ENCODE peak calls at places on chromosomes 3 and 15, in ten cellular contexts. Q is astrocyte; X is psoas muscle; F is WERI-Rb-1; Y is K562; J is A549; E is transverse colon; C is heart left ventricle; B is CD4-positive, alpha-beta T cell; K is brain microvascular endothelial cell. T is an unnamed sample.
A peak's percentile ranks its signal among the peaks of the same experiment; 100 is the strongest.

GRCh38 chr3:57544181-57545125 is at the start of gene DNAH12:
- DNase-seq in Y (peak; percentile 58), J (peak; percentile 8), Q (peak; percentile 47), F (peak; percentile 64), K (no peak), E (peak; percentile 14), C (no peak), B (no peak), X (no peak), T (no peak)

GRCh38 chr3:72888546-72889309 is 882 bp downstream of the GXYLT2 start:
- DNase-seq in X (no peak), B (no peak), J (peak; percentile 43), Y (peak; percentile 24), F (peak; percentile 15), K (no peak), Q (peak; percentile 39), C (peak; percentile 47), E (peak; percentile 39), T (no peak)

GRCh38 chr15:60932051-60932915 is 296.8 kb downstream of the RORA start:
- DNase-seq in C (no peak), Q (peak; percentile 70), X (peak; percentile 93), E (no peak), F (no peak), J (peak; percentile 35), B (peak; percentile 52), K (no peak), Y (no peak), T (peak; percentile 99)

GRCh38 chr15:39239562-39239961 is 341.3 kb upstream of the THBS1 start:
- DNase-seq in X (no peak), F (no peak), J (no peak), K (no peak), B (no peak), Q (peak; percentile 89), Y (no peak), E (no peak), C (no peak), T (peak; percentile 53)

GRCh38 chr3:124599779-124600693 is 130.2 kb upstream of the UMPS start:
- DNase-seq in C (no peak), E (peak; percentile 55), B (no peak), J (no peak), Y (no peak), Q (peak; percentile 12), K (peak; percentile 18), X (no peak), F (no peak), T (no peak)

GRCh38 chr3:139948898-139949297 is 13.9 kb downstream of the CLSTN2 start:
- DNase-seq in J (no peak), E (no peak), F (no peak), Q (no peak), C (no peak), K (no peak), B (no peak), Y (no peak), X (no peak), T (no peak)

GRCh38 chr3:125055165-125055912 is 458 bp downstream of the HEG1 start:
- DNase-seq in Y (peak; percentile 2), E (no peak), K (no peak), F (no peak), Q (no peak), C (peak; percentile 40), J (no peak), B (no peak), X (peak; percentile 66), T (peak; percentile 27)

GRCh38 chr3:126548556-126549466 is 9.9 kb downstream of the C3orf22 start:
- DNase-seq in B (peak; percentile 10), Q (no peak), C (peak; percentile 6), K (no peak), X (peak; percentile 20), E (peak; percentile 2), F (peak; percentile 4), J (no peak), Y (no peak), T (no peak)

DNA sequence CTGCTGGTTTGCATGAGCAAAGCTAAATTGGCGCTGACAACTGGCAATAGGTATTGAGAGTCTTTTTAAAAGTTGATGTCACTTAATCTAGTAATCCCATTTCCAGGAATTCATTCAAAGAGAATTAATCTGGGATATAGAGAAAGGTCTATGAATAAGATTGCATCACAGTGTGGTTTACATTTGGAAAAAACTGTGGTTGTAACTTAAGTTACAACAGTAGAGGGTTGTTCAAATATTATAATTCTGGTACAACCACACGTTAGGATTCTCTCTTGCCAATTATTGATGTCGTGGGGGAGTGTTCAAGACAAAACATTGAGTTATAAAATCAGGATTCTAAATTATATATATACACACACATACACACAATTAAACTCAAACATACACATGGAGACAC is 79.8 kb downstream of the LIPC start:
- DNase-seq in F (no peak), J (no peak), Y (no peak), E (no peak), B (no peak), K (no peak), C (no peak), Q (no peak), X (no peak), T (no peak)
- H3K27ac ChIP-seq in F (no peak overlapping the region), J (no peak overlapping the region), Y (no peak overlapping the region), E (no peak overlapping the region), B (no peak overlapping the region), K (no peak overlapping the region), C (no peak overlapping the region), Q (no peak overlapping the region), X (no peak overlapping the region), T (no peak overlapping the region)

GRCh38 chr15:89335289-89336041 is 841 bp upstream of the POLG start:
- DNase-seq in B (peak; percentile 53), X (peak; percentile 63), Q (no peak), J (no peak), F (peak; percentile 57), Y (no peak), E (peak; percentile 43), C (peak; percentile 34), K (peak; percentile 7), T (no peak)

GRCh38 chr15:89332446-89332845 is 2.2 kb downstream of the POLG start:
- DNase-seq in B (no peak), K (peak; percentile 14), Q (no peak), Y (peak; percentile 60), J (peak; percentile 77), E (no peak), C (no peak), X (no peak), F (peak; percentile 43), T (peak; percentile 46)

GRCh38 chr15:89333959-89334509 is 590 bp downstream of the POLG start:
- DNase-seq in K (peak; percentile 4), C (peak; percentile 73), X (peak; percentile 79), B (no peak), Q (no peak), Y (no peak), E (no peak), J (no peak), F (no peak), T (no peak)

GRCh38 chr15:89333011-89333860 is 1.4 kb downstream of the POLG start:
- DNase-seq in Q (no peak), E (no peak), B (no peak), X (no peak), J (no peak), C (no peak), F (no peak), Y (no peak), K (no peak), T (no peak)

GRCh38 chr15:89334510-89335288 is at the start of gene POLG:
- DNase-seq in X (peak; percentile 99), Y (peak; percentile 98), E (peak; percentile 99), J (peak; percentile 96), B (peak; percentile 99), F (peak; percentile 99), K (peak; percentile 98), C (peak; percentile 99), Q (peak; percentile 98), T (peak; percentile 98)
- TF ChIP-seq CTCF in X (no peak), Y (no peak), E (no peak), J (no peak), B (no peak), F (no peak), K (no peak), C (no peak), Q (no peak), T (no peak)

GRCh38 chr3:99473321-99473751 is 165.1 kb upstream of the COL8A1 start:
- DNase-seq in E (no peak), K (peak; percentile 44), Y (no peak), J (no peak), C (no peak), B (no peak), F (no peak), Q (peak; percentile 82), X (no peak), T (no peak)

GRCh38 chr3:99472385-99472784 is 166.0 kb upstream of the COL8A1 start:
- DNase-seq in Y (no peak), E (no peak), J (no peak), K (no peak), C (no peak), Q (no peak), B (no peak), X (no peak), F (no peak), T (no peak)

GRCh38 chr3:99467420-99467819 is 171.0 kb upstream of the COL8A1 start:
- DNase-seq in B (no peak), X (no peak), Y (no peak), Q (no peak), F (no peak), J (no peak), K (no peak), C (no peak), E (no peak), T (no peak)

GRCh38 chr3:99471353-99472323 is 166.8 kb upstream of the COL8A1 start:
- DNase-seq in J (no peak), Q (no peak), C (peak; percentile 44), K (no peak), Y (no peak), E (no peak), B (no peak), F (no peak), X (peak; percentile 68), T (no peak)

DNA sequence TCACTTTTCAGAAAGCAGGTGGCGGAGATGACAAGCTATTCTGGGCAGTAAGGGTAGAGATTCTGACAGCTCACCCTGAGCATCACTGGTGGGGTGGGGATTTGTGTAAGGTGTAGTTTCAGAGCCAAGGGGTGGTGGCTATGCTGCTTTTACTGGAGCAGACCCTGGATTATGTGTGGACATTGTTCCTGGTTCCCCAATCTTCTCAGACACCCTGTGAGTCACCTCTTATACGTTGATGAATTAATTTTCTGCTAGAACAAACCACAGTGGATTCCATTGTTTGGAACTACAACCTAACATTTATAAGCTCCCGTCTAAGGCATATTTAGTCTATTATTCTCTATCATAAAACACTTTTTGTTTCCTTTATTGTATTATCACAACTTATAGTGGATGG is 169.5 kb upstream of the COL8A1 start:
- DNase-seq in K (no peak), X (no peak), F (no peak), B (no peak), E (no peak), Y (no peak), C (no peak), J (no peak), Q (peak; percentile 74), T (no peak)
- H3K27ac ChIP-seq in K (no peak overlapping the region), X (no peak overlapping the region), F (no peak overlapping the region), B (no peak overlapping the region), E (no peak overlapping the region), Y (no peak overlapping the region), C (no peak overlapping the region), J (no peak overlapping the region), Q (no peak overlapping the region), T (no peak overlapping the region)

DNA sequence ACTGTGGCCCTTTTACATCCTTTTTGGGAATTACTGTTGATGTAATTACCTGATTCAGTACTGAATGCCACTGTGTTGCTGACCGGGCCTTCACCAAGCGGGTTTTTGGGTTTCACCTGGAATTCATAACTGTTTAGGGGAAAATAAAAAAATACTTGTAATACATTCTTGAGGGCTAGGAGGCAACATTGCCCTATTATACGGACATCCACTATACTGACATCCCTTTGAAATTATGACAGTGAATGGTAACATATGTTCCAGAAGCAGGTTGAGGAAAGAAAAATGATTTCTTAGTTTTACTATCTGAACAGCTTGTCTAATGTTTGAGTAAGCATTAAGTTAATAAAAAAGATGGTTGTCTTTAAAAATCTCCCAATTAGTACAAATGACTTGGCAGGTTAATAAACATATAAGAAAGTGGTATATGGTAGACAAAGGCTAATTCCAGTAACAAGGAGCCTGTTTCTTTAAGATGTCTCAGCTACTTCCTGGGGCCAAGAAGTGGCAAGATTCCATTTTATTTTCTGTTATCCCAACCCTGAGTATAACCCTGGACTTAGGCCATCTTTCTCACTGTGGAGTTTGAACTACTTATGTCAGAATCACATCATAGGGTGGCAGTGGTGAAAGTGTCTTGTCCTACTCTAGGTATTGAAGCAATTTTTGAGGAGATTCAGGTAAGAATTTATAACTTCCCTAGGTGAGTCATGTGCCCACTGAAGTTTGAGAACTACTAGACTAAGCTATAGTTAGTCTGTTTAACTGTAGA is 45.5 kb downstream of the TFG start:
- DNase-seq in C (no peak), B (no peak), F (no peak), Y (no peak), Q (no peak), E (no peak), K (no peak), X (no peak), J (no peak), T (no peak)
- TF ChIP-seq CTCF in C (no peak), B (no peak), F (no peak), Y (no peak), Q (no peak), E (no peak), K (no peak), X (no peak), J (no peak), T (no peak)

T was measured in RWPE1.